ENCODE peak calls at places on chromosomes 16 and 17, in four cellular contexts. One of them, this sample, is unnamed.

GRCh38 chr16:1379054-1379862 is 27.5 kb downstream of the GNPTG start:
- DNase-seq in B cell: peak; percentile 78
- DNase-seq in transverse colon: peak; percentile 72
- DNase-seq in tibial artery: peak; percentile 96
- DNase-seq in this sample: peak; percentile 91

GRCh38 chr17:77140878-77141767 is at the start of gene SEC14L1:
- DNase-seq in B cell: peak; percentile 54
- DNase-seq in transverse colon: peak; percentile 42
- DNase-seq in tibial artery: peak; percentile 75
- DNase-seq in this sample: peak; percentile 93

GRCh38 chr16:11100239-11100750 is 155.7 kb downstream of the SOCS1 start:
- DNase-seq in B cell: no peak
- DNase-seq in transverse colon: peak; percentile 53
- DNase-seq in tibial artery: peak; percentile 77
- DNase-seq in this sample: peak; percentile 92

GRCh38 chr17:41823580-41823979 is 10.8 kb downstream of the FKBP10 start:
- DNase-seq in B cell: no peak
- DNase-seq in transverse colon: no peak
- DNase-seq in tibial artery: no peak
- DNase-seq in this sample: no peak

GRCh38 chr17:11986939-11987329 is 10.3 kb downstream of the ZNF18 start:
- DNase-seq in B cell: no peak
- DNase-seq in transverse colon: no peak
- DNase-seq in tibial artery: no peak
- DNase-seq in this sample: no peak

GRCh38 chr16:46759309-46759708 is 11.2 kb upstream of the MYLK3 start:
- DNase-seq in B cell: no peak
- DNase-seq in transverse colon: no peak
- DNase-seq in tibial artery: no peak
- DNase-seq in this sample: no peak

GRCh38 chr16:75109732-75110243 is 6.8 kb downstream of the LDHD start:
- DNase-seq in B cell: no peak
- DNase-seq in transverse colon: peak; percentile 80
- DNase-seq in tibial artery: peak; percentile 88
- DNase-seq in this sample: peak; percentile 58

GRCh38 chr17:58492238-58493121 is 4.3 kb upstream of the HSF5 start:
- DNase-seq in B cell: no peak
- DNase-seq in transverse colon: no peak
- DNase-seq in tibial artery: no peak
- DNase-seq in this sample: no peak

GRCh38 chr17:7440823-7441174 is 1.5 kb downstream of the FGF11 start:
- DNase-seq in B cell: peak; percentile 36
- DNase-seq in transverse colon: peak; percentile 28
- DNase-seq in tibial artery: no peak
- DNase-seq in this sample: peak; percentile 89

GRCh38 chr17:7404737-7405412 is 978 bp upstream of the TMEM256 start:
- DNase-seq in B cell: no peak
- DNase-seq in transverse colon: no peak
- DNase-seq in tibial artery: peak; percentile 84
- DNase-seq in this sample: peak; percentile 90

GRCh38 chr16:85930321-85930720 is 31.4 kb downstream of the IRF8 start:
- DNase-seq in B cell: no peak
- DNase-seq in transverse colon: no peak
- DNase-seq in tibial artery: no peak
- DNase-seq in this sample: no peak

GRCh38 chr17:76683921-76684745 is 26.6 kb downstream of the MXRA7 start:
- DNase-seq in B cell: no peak
- DNase-seq in transverse colon: no peak
- DNase-seq in tibial artery: no peak
- DNase-seq in this sample: no peak

GRCh38 chr17:37752482-37752881 is 7.6 kb upstream of the HNF1B start:
- DNase-seq in B cell: no peak
- DNase-seq in transverse colon: no peak
- DNase-seq in tibial artery: no peak
- DNase-seq in this sample: no peak

GRCh38 chr16:28492511-28492910 is 637 bp upstream of the CLN3 start:
- DNase-seq in B cell: no peak
- DNase-seq in transverse colon: no peak
- DNase-seq in tibial artery: no peak
- DNase-seq in this sample: no peak

GRCh38 chr17:66814570-66814969 is 20.3 kb upstream of the CACNG5 start:
- DNase-seq in B cell: no peak
- DNase-seq in transverse colon: no peak
- DNase-seq in tibial artery: no peak
- DNase-seq in this sample: peak; percentile 43

GRCh38 chr17:64385187-64386083 is 5.2 kb downstream of the PECAM1 start:
- DNase-seq in B cell: no peak
- DNase-seq in transverse colon: peak; percentile 48
- DNase-seq in tibial artery: peak; percentile 82
- DNase-seq in this sample: no peak

GRCh38 chr17:16131593-16131992 is 83.7 kb downstream of the NCOR1 start:
- DNase-seq in B cell: no peak
- DNase-seq in transverse colon: no peak
- DNase-seq in tibial artery: no peak
- DNase-seq in this sample: no peak

GRCh38 chr17:82752371-82753200 is 721 bp downstream of the TBCD start:
- DNase-seq in B cell: no peak
- DNase-seq in transverse colon: peak; percentile 39
- DNase-seq in tibial artery: no peak
- DNase-seq in this sample: peak; percentile 71

GRCh38 chr16:15777533-15778203 is 79.2 kb downstream of the MYH11 start:
- DNase-seq in B cell: no peak
- DNase-seq in transverse colon: no peak
- DNase-seq in tibial artery: no peak
- DNase-seq in this sample: peak; percentile 87

GRCh38 chr17:46771601-46772012 is 46.9 kb downstream of the WNT3 start:
- DNase-seq in B cell: peak; percentile 70
- DNase-seq in transverse colon: peak; percentile 37
- DNase-seq in tibial artery: no peak
- DNase-seq in this sample: peak; percentile 90

GRCh38 chr16:56202036-56202435 is 10.7 kb downstream of the GNAO1 start:
- DNase-seq in B cell: no peak
- DNase-seq in transverse colon: no peak
- DNase-seq in tibial artery: no peak
- DNase-seq in this sample: no peak

GRCh38 chr16:499924-500323 is 27.6 kb upstream of the CAPN15 start:
- DNase-seq in B cell: no peak
- DNase-seq in transverse colon: no peak
- DNase-seq in tibial artery: no peak
- DNase-seq in this sample: no peak

GRCh38 chr17:78558181-78558850 is 18.9 kb downstream of the DNAH17 start:
- DNase-seq in B cell: no peak
- DNase-seq in transverse colon: no peak
- DNase-seq in tibial artery: no peak
- DNase-seq in this sample: no peak

GRCh38 chr16:57886427-57886826 is 84.1 kb upstream of the KIFC3 start:
- DNase-seq in B cell: no peak
- DNase-seq in transverse colon: no peak
- DNase-seq in tibial artery: no peak
- DNase-seq in this sample: no peak

GRCh38 chr16:21702259-21702658 is 38.5 kb downstream of the OTOA start:
- DNase-seq in B cell: no peak
- DNase-seq in transverse colon: no peak
- DNase-seq in tibial artery: no peak
- DNase-seq in this sample: no peak

GRCh38 chr17:81031571-81032550 is 3.1 kb upstream of the BAIAP2 start:
- DNase-seq in B cell: no peak
- DNase-seq in transverse colon: no peak
- DNase-seq in tibial artery: no peak
- DNase-seq in this sample: no peak

GRCh38 chr17:69654981-69655581 is 240.6 kb downstream of the MAP2K6 start:
- DNase-seq in B cell: no peak
- DNase-seq in transverse colon: no peak
- DNase-seq in tibial artery: no peak
- DNase-seq in this sample: no peak

GRCh38 chr16:57289391-57290257 is 5.2 kb upstream of the PLLP start:
- DNase-seq in B cell: no peak
- DNase-seq in transverse colon: no peak
- DNase-seq in tibial artery: no peak
- DNase-seq in this sample: no peak

GRCh38 chr17:74274703-74275340 is 788 bp downstream of the DNAI2 start:
- DNase-seq in B cell: no peak
- DNase-seq in transverse colon: no peak
- DNase-seq in tibial artery: no peak
- DNase-seq in this sample: no peak

GRCh38 chr17:40352779-40353394 is 11.7 kb downstream of the GJD3 start:
- DNase-seq in B cell: no peak
- DNase-seq in transverse colon: no peak
- DNase-seq in tibial artery: peak; percentile 33
- DNase-seq in this sample: peak; percentile 63

GRCh38 chr17:68290955-68291835 is at the start of the genes ARSG and SLC16A6:
- DNase-seq in B cell: peak; percentile 91
- DNase-seq in transverse colon: peak; percentile 63
- DNase-seq in tibial artery: no peak
- DNase-seq in this sample: peak; percentile 92

GRCh38 chr16:38941-39892 is 14.2 kb downstream of the POLR3K start:
- DNase-seq in B cell: peak; percentile 89
- DNase-seq in transverse colon: peak; percentile 77
- DNase-seq in tibial artery: no peak
- DNase-seq in this sample: no peak

GRCh38 chr17:61455754-61456681 is 3.8 kb downstream of the TBX4 start:
- DNase-seq in B cell: no peak
- DNase-seq in transverse colon: no peak
- DNase-seq in tibial artery: no peak
- DNase-seq in this sample: no peak

GRCh38 chr17:78419970-78420820 is 41.7 kb downstream of the PGS1 start:
- DNase-seq in B cell: no peak
- DNase-seq in transverse colon: no peak
- DNase-seq in tibial artery: no peak
- DNase-seq in this sample: no peak

GRCh38 chr16:84617631-84618427 is at the start of gene COTL1:
- DNase-seq in B cell: peak; percentile 98
- DNase-seq in transverse colon: peak; percentile 97
- DNase-seq in tibial artery: peak; percentile 98
- DNase-seq in this sample: peak; percentile 97

GRCh38 chr16:84616515-84616914 is 1.4 kb downstream of the COTL1 start:
- DNase-seq in B cell: peak; percentile 50
- DNase-seq in transverse colon: peak; percentile 56
- DNase-seq in tibial artery: no peak
- DNase-seq in this sample: no peak

GRCh38 chr16:84619103-84619460 is 1.2 kb upstream of the COTL1 start:
- DNase-seq in B cell: no peak
- DNase-seq in transverse colon: no peak
- DNase-seq in tibial artery: no peak
- DNase-seq in this sample: no peak

GRCh38 chr16:84617068-84617630 is 729 bp downstream of the COTL1 start:
- DNase-seq in B cell: peak; percentile 58
- DNase-seq in transverse colon: peak; percentile 59
- DNase-seq in tibial artery: no peak
- DNase-seq in this sample: peak; percentile 80

GRCh38 chr16:84618428-84619102 is 687 bp upstream of the COTL1 start:
- DNase-seq in B cell: no peak
- DNase-seq in transverse colon: no peak
- DNase-seq in tibial artery: peak; percentile 75
- DNase-seq in this sample: peak; percentile 93
- TF ChIP-seq CTCF in B cell: no peak
- TF ChIP-seq CTCF in transverse colon: no peak
- TF ChIP-seq CTCF in tibial artery: peak; percentile 6
- TF ChIP-seq CTCF in this sample: no peak

GRCh38 chr17:4733073-4733531 is 1.9 kb downstream of the MED11 start:
- DNase-seq in B cell: peak; percentile 81
- DNase-seq in transverse colon: no peak
- DNase-seq in tibial artery: no peak
- DNase-seq in this sample: peak; percentile 63
- TF ChIP-seq CTCF in B cell: peak; percentile 76
- TF ChIP-seq CTCF in transverse colon: peak; percentile 29
- TF ChIP-seq CTCF in tibial artery: no peak
- TF ChIP-seq CTCF in this sample: peak; percentile 56

DNA sequence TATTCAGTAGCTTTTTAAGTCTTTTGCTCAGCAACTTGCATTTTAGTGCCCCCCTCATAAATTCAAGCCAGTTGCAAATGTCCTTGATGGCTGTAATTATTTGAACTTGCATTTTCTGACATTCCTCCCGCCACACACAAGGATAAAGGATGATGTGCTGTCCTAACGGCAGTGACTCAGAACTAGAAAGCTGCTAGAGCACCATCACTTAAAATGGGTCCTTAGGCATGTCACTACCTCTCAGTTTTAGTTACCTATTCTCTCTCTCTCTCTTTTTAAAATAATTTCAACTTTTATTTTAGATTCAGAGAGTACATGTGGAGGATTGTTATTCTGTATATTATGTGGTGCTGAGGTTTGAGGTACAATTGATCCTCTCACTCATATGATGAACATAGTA is 306.8 kb downstream of the CNTNAP4 start:
- DNase-seq in B cell: no peak
- DNase-seq in transverse colon: no peak
- DNase-seq in tibial artery: no peak
- DNase-seq in this sample: no peak
- TF ChIP-seq CTCF in B cell: no peak
- TF ChIP-seq CTCF in transverse colon: no peak
- TF ChIP-seq CTCF in tibial artery: no peak
- TF ChIP-seq CTCF in this sample: no peak

DNA sequence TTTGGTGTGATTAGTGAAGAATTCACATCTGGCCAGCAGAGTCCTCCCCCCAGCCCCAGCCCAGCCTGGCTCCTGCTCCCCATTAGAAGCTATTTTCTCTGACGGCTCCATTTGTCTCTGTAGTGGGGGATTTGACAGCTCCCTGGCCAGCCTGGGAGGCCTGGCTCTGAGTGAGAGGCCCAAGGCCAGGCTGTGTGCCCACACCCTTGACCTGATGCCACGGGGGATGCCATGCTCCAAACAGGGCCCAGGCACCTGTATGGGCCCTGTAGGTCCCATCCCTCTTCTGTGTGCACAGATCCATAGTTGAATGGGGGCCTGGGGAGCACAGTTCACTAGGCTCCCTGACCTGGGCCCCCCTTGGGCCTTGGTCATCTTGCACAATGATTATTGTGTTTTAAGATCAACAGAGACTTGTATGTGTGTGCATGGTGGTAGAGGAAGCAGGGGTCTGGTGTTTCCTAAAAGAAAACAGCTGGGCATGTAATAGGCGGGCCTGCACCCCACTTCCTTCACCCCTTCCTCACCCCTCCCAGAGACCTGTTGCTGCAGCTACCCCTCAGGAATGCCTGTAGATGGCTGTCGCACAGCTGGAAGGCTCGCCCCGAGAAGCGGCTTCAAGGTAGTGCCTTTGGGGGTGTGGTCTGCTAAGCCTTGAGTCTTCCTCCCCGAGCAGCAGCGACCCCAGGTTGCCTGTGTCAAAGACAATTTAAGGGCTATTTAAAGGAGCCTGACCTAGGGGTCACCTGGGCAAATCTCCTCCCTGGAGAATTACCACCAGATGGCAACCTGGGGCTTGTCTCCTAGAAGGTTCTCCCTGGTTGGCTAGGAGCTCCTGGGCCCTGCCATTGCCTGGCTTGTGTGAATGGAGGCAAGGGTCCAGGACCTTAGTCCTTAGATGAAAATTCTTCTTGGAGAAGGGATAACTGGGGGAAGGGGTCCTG is 51.0 kb upstream of the TAC4 start:
- DNase-seq in B cell: no peak
- DNase-seq in transverse colon: no peak
- DNase-seq in tibial artery: no peak
- DNase-seq in this sample: peak; percentile 95
- TF ChIP-seq CTCF in B cell: no peak
- TF ChIP-seq CTCF in transverse colon: no peak
- TF ChIP-seq CTCF in tibial artery: no peak
- TF ChIP-seq CTCF in this sample: peak; percentile 80

GRCh38 chr16:50288920-50289319 is 22.6 kb downstream of the ADCY7 start:
- DNase-seq in B cell: no peak
- DNase-seq in transverse colon: no peak
- DNase-seq in tibial artery: no peak
- DNase-seq in this sample: no peak
- TF ChIP-seq CTCF in B cell: no peak
- TF ChIP-seq CTCF in transverse colon: no peak
- TF ChIP-seq CTCF in tibial artery: no peak
- TF ChIP-seq CTCF in this sample: no peak